ENCODE peak calls at places on chromosomes 2 and 18, in six cellular contexts. One of them, this sample, is unnamed.

GRCh38 chr18:811192-812122 is 585 bp downstream of the YES1 start:
- DNase-seq in neural progenitor cell: peak
- DNase-seq in A549: no peak
- DNase-seq in right lobe of liver: peak
- DNase-seq in AG09309: no peak
- DNase-seq in fibroblast of villous mesenchyme: peak
- DNase-seq in this sample: no peak

GRCh38 chr2:228688007-228688645 is 506.6 kb upstream of the SPHKAP start:
- DNase-seq in AG09309: no peak
- DNase-seq in fibroblast of villous mesenchyme: peak
- DNase-seq in right lobe of liver: no peak
- DNase-seq in neural progenitor cell: no peak
- DNase-seq in A549: peak
- DNase-seq in this sample: no peak

GRCh38 chr2:221641181-221641871 is 69.2 kb upstream of the EPHA4 start:
- DNase-seq in fibroblast of villous mesenchyme: no peak
- DNase-seq in AG09309: no peak
- DNase-seq in A549: no peak
- DNase-seq in right lobe of liver: no peak
- DNase-seq in neural progenitor cell: no peak
- DNase-seq in this sample: no peak

GRCh38 chr18:22106536-22107292 is 62.7 kb upstream of the GATA6 start:
- DNase-seq in AG09309: no peak
- DNase-seq in A549: peak
- DNase-seq in right lobe of liver: no peak
- DNase-seq in neural progenitor cell: no peak
- DNase-seq in fibroblast of villous mesenchyme: no peak
- DNase-seq in this sample: no peak

GRCh38 chr2:32068-32467 is 14.2 kb downstream of the FAM110C start:
- DNase-seq in AG09309: no peak
- DNase-seq in A549: no peak
- DNase-seq in right lobe of liver: no peak
- DNase-seq in fibroblast of villous mesenchyme: no peak
- DNase-seq in neural progenitor cell: no peak
- DNase-seq in this sample: no peak

GRCh38 chr2:119826370-119826961 is 66.7 kb downstream of the PTPN4 start:
- DNase-seq in AG09309: no peak
- DNase-seq in A549: peak
- DNase-seq in fibroblast of villous mesenchyme: peak
- DNase-seq in neural progenitor cell: peak
- DNase-seq in right lobe of liver: no peak
- DNase-seq in this sample: no peak

GRCh38 chr2:128735296-128735960 is 416.8 kb upstream of the HS6ST1 start:
- DNase-seq in fibroblast of villous mesenchyme: no peak
- DNase-seq in AG09309: no peak
- DNase-seq in right lobe of liver: no peak
- DNase-seq in neural progenitor cell: no peak
- DNase-seq in A549: no peak
- DNase-seq in this sample: no peak

GRCh38 chr18:58493516-58494253 is 135.2 kb downstream of the ALPK2 start:
- DNase-seq in right lobe of liver: peak
- DNase-seq in fibroblast of villous mesenchyme: peak
- DNase-seq in AG09309: peak
- DNase-seq in neural progenitor cell: peak
- DNase-seq in A549: peak
- DNase-seq in this sample: peak

GRCh38 chr2:101119431-101119830 is 31.8 kb downstream of the TBC1D8 start:
- DNase-seq in A549: no peak
- DNase-seq in fibroblast of villous mesenchyme: peak
- DNase-seq in AG09309: no peak
- DNase-seq in right lobe of liver: peak
- DNase-seq in neural progenitor cell: no peak
- DNase-seq in this sample: peak

GRCh38 chr2:66897181-66897580 is 462.3 kb downstream of the MEIS1 start:
- DNase-seq in AG09309: no peak
- DNase-seq in A549: no peak
- DNase-seq in fibroblast of villous mesenchyme: no peak
- DNase-seq in right lobe of liver: no peak
- DNase-seq in neural progenitor cell: no peak
- DNase-seq in this sample: no peak

GRCh38 chr2:182867411-182868048 is 1.1 kb upstream of the FRZB start:
- DNase-seq in fibroblast of villous mesenchyme: no peak
- DNase-seq in A549: no peak
- DNase-seq in right lobe of liver: no peak
- DNase-seq in AG09309: no peak
- DNase-seq in neural progenitor cell: peak
- DNase-seq in this sample: no peak

GRCh38 chr2:30733829-30734520 is 73.3 kb downstream of the CAPN13 start:
- DNase-seq in right lobe of liver: no peak
- DNase-seq in neural progenitor cell: no peak
- DNase-seq in fibroblast of villous mesenchyme: no peak
- DNase-seq in A549: no peak
- DNase-seq in AG09309: no peak
- DNase-seq in this sample: peak

GRCh38 chr2:38013158-38013752 is 62.7 kb downstream of the CYP1B1 start:
- DNase-seq in fibroblast of villous mesenchyme: peak
- DNase-seq in right lobe of liver: no peak
- DNase-seq in AG09309: peak
- DNase-seq in neural progenitor cell: no peak
- DNase-seq in A549: no peak
- DNase-seq in this sample: no peak

GRCh38 chr2:234335676-234336228 is 161.1 kb downstream of the ARL4C start:
- DNase-seq in fibroblast of villous mesenchyme: peak
- DNase-seq in AG09309: peak
- DNase-seq in neural progenitor cell: peak
- DNase-seq in A549: peak
- DNase-seq in right lobe of liver: peak
- DNase-seq in this sample: peak

GRCh38 chr2:105674859-105675541 is 69.7 kb upstream of the NCK2 start:
- DNase-seq in right lobe of liver: no peak
- DNase-seq in AG09309: no peak
- DNase-seq in A549: no peak
- DNase-seq in neural progenitor cell: no peak
- DNase-seq in fibroblast of villous mesenchyme: no peak
- DNase-seq in this sample: no peak

GRCh38 chr2:172442072-172442895 is 14.9 kb downstream of the ITGA6 start:
- DNase-seq in A549: peak
- DNase-seq in neural progenitor cell: peak
- DNase-seq in right lobe of liver: no peak
- DNase-seq in fibroblast of villous mesenchyme: peak
- DNase-seq in AG09309: peak
- DNase-seq in this sample: peak

GRCh38 chr2:149226790-149227189 is 103.6 kb upstream of the LYPD6 start:
- DNase-seq in fibroblast of villous mesenchyme: no peak
- DNase-seq in A549: no peak
- DNase-seq in AG09309: no peak
- DNase-seq in right lobe of liver: no peak
- DNase-seq in neural progenitor cell: no peak
- DNase-seq in this sample: no peak

GRCh38 chr2:168955321-168955720 is 54.2 kb downstream of the G6PC2 start:
- DNase-seq in A549: no peak
- DNase-seq in fibroblast of villous mesenchyme: no peak
- DNase-seq in right lobe of liver: no peak
- DNase-seq in neural progenitor cell: no peak
- DNase-seq in AG09309: no peak
- DNase-seq in this sample: no peak

GRCh38 chr2:172101707-172102158 is 967 bp downstream of the DLX2 start:
- DNase-seq in AG09309: no peak
- DNase-seq in neural progenitor cell: peak
- DNase-seq in A549: no peak
- DNase-seq in fibroblast of villous mesenchyme: no peak
- DNase-seq in right lobe of liver: no peak
- DNase-seq in this sample: peak

GRCh38 chr18:3016584-3017292 is 3.8 kb upstream of the LPIN2 start:
- DNase-seq in right lobe of liver: no peak
- DNase-seq in neural progenitor cell: no peak
- DNase-seq in A549: no peak
- DNase-seq in AG09309: no peak
- DNase-seq in fibroblast of villous mesenchyme: no peak
- DNase-seq in this sample: peak

GRCh38 chr2:10835052-10835970 is 22.7 kb upstream of the PDIA6 start:
- DNase-seq in neural progenitor cell: peak
- DNase-seq in AG09309: no peak
- DNase-seq in A549: peak
- DNase-seq in fibroblast of villous mesenchyme: peak
- DNase-seq in right lobe of liver: peak
- DNase-seq in this sample: peak

GRCh38 chr2:239814917-239815637 is 210.1 kb downstream of the NDUFA10 start:
- DNase-seq in fibroblast of villous mesenchyme: no peak
- DNase-seq in neural progenitor cell: no peak
- DNase-seq in AG09309: no peak
- DNase-seq in right lobe of liver: no peak
- DNase-seq in A549: no peak
- DNase-seq in this sample: peak

DNA sequence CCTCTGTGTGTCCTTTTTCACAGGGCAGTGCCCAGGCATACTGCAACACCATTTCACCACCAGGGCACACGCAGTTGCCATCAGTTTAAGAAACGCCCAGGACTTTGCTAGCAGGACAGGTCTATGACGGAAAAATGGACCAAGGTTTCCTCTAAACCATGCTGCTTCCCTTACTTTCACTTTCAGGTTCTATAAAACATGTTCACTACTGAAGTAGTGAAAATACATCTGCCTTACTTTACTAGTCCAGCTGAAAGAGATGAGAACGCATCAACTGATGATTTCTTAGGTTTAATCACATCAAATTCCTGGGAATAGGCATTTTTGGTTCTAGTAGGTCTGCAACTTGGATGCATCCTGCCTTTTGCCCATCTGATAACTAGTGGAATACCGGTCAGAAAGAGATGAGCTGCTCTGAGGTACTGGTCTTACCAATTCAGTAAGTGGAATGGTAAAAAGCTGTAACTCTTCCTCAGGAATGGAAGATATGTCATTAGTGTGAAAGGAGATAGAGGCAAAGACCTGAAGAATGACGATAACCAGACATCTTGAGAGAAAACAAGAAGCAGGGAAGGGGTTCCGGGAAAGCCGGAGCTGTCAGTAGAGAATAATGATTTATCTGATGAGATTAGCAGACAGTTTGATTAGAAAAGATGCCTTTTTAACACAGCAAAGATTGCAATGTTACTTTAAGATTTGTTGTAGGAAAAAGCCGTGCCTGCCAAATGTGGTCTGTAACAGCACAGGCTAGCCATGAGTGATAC is 110.3 kb downstream of the TCF4 start:
- DNase-seq in neural progenitor cell: no peak
- DNase-seq in A549: no peak
- DNase-seq in AG09309: no peak
- DNase-seq in fibroblast of villous mesenchyme: peak
- DNase-seq in right lobe of liver: no peak
- DNase-seq in this sample: no peak
- TF ChIP-seq CTCF in neural progenitor cell: no peak
- TF ChIP-seq CTCF in A549: no peak
- TF ChIP-seq CTCF in AG09309: peak
- TF ChIP-seq CTCF in fibroblast of villous mesenchyme: peak
- TF ChIP-seq CTCF in right lobe of liver: peak
- TF ChIP-seq CTCF in this sample: peak

GRCh38 chr2:33034784-33035183 is 88.0 kb downstream of the LTBP1 start:
- DNase-seq in neural progenitor cell: no peak
- DNase-seq in right lobe of liver: no peak
- DNase-seq in A549: peak
- DNase-seq in AG09309: no peak
- DNase-seq in fibroblast of villous mesenchyme: peak
- DNase-seq in this sample: no peak
- TF ChIP-seq CTCF in neural progenitor cell: peak
- TF ChIP-seq CTCF in right lobe of liver: peak
- TF ChIP-seq CTCF in A549: peak
- TF ChIP-seq CTCF in AG09309: peak
- TF ChIP-seq CTCF in fibroblast of villous mesenchyme: peak
- TF ChIP-seq CTCF in this sample: no peak

GRCh38 chr2:74461187-74462053 is 3.2 kb downstream of the WBP1 start:
- DNase-seq in AG09309: no peak
- DNase-seq in A549: peak
- DNase-seq in right lobe of liver: no peak
- DNase-seq in fibroblast of villous mesenchyme: no peak
- DNase-seq in neural progenitor cell: no peak
- DNase-seq in this sample: no peak
- TF ChIP-seq CTCF in AG09309: no peak
- TF ChIP-seq CTCF in A549: peak
- TF ChIP-seq CTCF in right lobe of liver: no peak
- TF ChIP-seq CTCF in fibroblast of villous mesenchyme: peak
- TF ChIP-seq CTCF in neural progenitor cell: peak
- TF ChIP-seq CTCF in this sample: no peak

GRCh38 chr2:236169741-236170654 is 1.8 kb upstream of the GBX2 start:
- DNase-seq in AG09309: no peak
- DNase-seq in neural progenitor cell: peak
- DNase-seq in fibroblast of villous mesenchyme: no peak
- DNase-seq in right lobe of liver: no peak
- DNase-seq in A549: no peak
- DNase-seq in this sample: no peak

GRCh38 chr2:236166781-236167296 is 1.3 kb downstream of the GBX2 start:
- DNase-seq in fibroblast of villous mesenchyme: no peak
- DNase-seq in right lobe of liver: no peak
- DNase-seq in A549: no peak
- DNase-seq in neural progenitor cell: peak
- DNase-seq in AG09309: no peak
- DNase-seq in this sample: no peak

GRCh38 chr2:236169151-236169721 is 1.1 kb upstream of the GBX2 start:
- DNase-seq in A549: no peak
- DNase-seq in neural progenitor cell: peak
- DNase-seq in fibroblast of villous mesenchyme: no peak
- DNase-seq in AG09309: no peak
- DNase-seq in right lobe of liver: no peak
- DNase-seq in this sample: no peak

GRCh38 chr2:236167297-236168109 is 683 bp downstream of the GBX2 start:
- DNase-seq in right lobe of liver: no peak
- DNase-seq in neural progenitor cell: peak
- DNase-seq in AG09309: no peak
- DNase-seq in fibroblast of villous mesenchyme: peak
- DNase-seq in A549: peak
- DNase-seq in this sample: no peak

DNA sequence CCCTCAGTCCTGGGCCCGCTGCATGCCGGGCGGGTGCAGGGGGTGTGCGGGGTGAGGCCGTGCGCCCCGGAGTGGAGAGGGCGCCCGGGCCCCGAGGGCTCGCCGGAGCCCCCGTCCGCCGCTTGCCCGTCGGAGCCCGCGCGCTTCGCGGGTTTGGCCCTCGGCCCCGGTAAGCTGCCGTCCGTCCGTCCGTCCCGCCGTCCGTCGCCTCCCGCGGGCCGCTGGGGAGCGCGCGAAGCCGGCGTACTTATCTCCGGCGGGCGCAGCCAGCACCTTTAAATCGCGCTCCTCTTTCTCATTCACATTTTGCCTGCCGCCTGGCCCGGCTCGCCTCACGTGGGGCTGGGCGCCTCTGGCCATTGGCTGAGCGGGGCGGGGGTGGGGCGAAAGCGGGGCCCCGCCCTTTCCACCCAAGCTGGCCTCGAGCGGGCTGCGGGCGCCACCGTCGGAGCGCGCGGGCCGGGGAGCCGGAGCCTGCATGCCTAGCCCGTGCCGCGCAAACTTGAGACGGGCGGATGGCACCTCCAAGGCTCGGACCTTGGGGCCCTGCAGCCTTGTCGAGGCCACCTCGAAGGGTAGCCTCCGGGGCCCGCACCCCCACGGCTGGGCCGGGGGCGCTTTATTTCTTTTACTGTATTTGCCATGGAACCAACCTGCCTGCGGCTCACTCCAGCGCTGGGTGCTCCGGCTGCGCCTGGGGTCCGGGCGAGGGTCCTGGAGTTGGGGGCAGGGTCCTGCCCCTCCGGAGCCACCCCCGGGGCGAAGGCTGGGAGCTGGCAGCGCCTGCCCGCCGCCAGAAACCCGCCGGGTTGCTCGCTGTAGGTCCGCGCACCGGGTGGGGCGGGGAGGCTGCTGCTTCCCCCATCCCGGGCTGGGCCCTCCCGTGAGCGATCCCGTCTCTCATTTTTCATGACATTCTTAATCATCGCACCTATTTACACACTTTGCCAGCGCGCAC is at the start of gene GBX2:
- DNase-seq in AG09309: no peak
- DNase-seq in neural progenitor cell: peak
- DNase-seq in fibroblast of villous mesenchyme: peak
- DNase-seq in A549: peak
- DNase-seq in right lobe of liver: no peak
- DNase-seq in this sample: no peak
- TF ChIP-seq CTCF in AG09309: no peak
- TF ChIP-seq CTCF in neural progenitor cell: no peak
- TF ChIP-seq CTCF in fibroblast of villous mesenchyme: no peak
- TF ChIP-seq CTCF in A549: no peak
- TF ChIP-seq CTCF in right lobe of liver: no peak
- TF ChIP-seq CTCF in this sample: no peak

This sample was measured in CD14-positive monocyte.